ENCODE peak calls at places on chromosome 7, in nine cellular contexts. L, D, V, Y, J, O, U, F and E are unnamed samples.

GRCh38 chr7:55052081-55052480 is 33.3 kb downstream of the EGFR start:
- DNase-seq in L (no peak), D (no peak), V (no peak), Y (no peak), J (no peak), O (no peak), U (peak; percentile 87), F (no peak), E (no peak)

GRCh38 chr7:73732397-73732796 is 6.2 kb downstream of the ABHD11 start:
- DNase-seq in L (no peak), D (no peak), V (no peak), Y (no peak), J (no peak), O (no peak), U (no peak), F (no peak), E (no peak)

GRCh38 chr7:35329026-35329425 is 75.1 kb upstream of the TBX20 start:
- DNase-seq in L (no peak), D (no peak), V (no peak), Y (no peak), J (no peak), O (no peak), U (no peak), F (no peak), E (no peak)

GRCh38 chr7:48188776-48189520 is 17.7 kb downstream of the ABCA13 start:
- DNase-seq in L (no peak), D (no peak), V (no peak), Y (no peak), J (no peak), O (no peak), U (no peak), F (no peak), E (peak; percentile 18)

GRCh38 chr7:55254596-55255500 is 110.3 kb upstream of the LANCL2 start:
- DNase-seq in L (peak; percentile 84), D (peak; percentile 88), V (peak; percentile 44), Y (peak; percentile 88), J (peak; percentile 94), O (peak; percentile 67), U (peak; percentile 95), F (peak; percentile 78), E (peak; percentile 68)

GRCh38 chr7:70834424-70834823 is 297.5 kb upstream of the GALNT17 start:
- DNase-seq in L (no peak), D (no peak), V (no peak), Y (no peak), J (no peak), O (no peak), U (no peak), F (no peak), E (no peak)

GRCh38 chr7:151378011-151378410 is 31.8 kb downstream of the WDR86 start:
- DNase-seq in L (no peak), D (no peak), V (no peak), Y (peak; percentile 15), J (no peak), O (no peak), U (no peak), F (no peak), E (no peak)

GRCh38 chr7:141356096-141356495 is 195.1 kb upstream of the AGK start:
- DNase-seq in L (no peak), D (no peak), V (no peak), Y (no peak), J (no peak), O (no peak), U (no peak), F (no peak), E (no peak)

GRCh38 chr7:84191261-84191660 is 3.3 kb downstream of the SEMA3A start:
- DNase-seq in L (no peak), D (no peak), V (no peak), Y (no peak), J (no peak), O (no peak), U (no peak), F (no peak), E (no peak)

GRCh38 chr7:47196106-47196630 is 385.7 kb downstream of the TNS3 start:
- DNase-seq in L (no peak), D (no peak), V (no peak), Y (no peak), J (no peak), O (no peak), U (no peak), F (no peak), E (no peak)

GRCh38 chr7:126937196-126937595 is 315.5 kb downstream of the GRM8 start:
- DNase-seq in L (no peak), D (no peak), V (no peak), Y (no peak), J (no peak), O (no peak), U (peak; percentile 20), F (no peak), E (no peak)

GRCh38 chr7:19725770-19726169 is 16.9 kb upstream of the POLR1F start:
- DNase-seq in L (no peak), D (no peak), V (no peak), Y (no peak), J (no peak), O (no peak), U (no peak), F (no peak), E (no peak)

GRCh38 chr7:42350801-42351200 is 113.8 kb upstream of the GLI3 start:
- DNase-seq in L (no peak), D (no peak), V (no peak), Y (no peak), J (no peak), O (no peak), U (peak; percentile 25), F (no peak), E (no peak)

GRCh38 chr7:15046851-15047250 is 144.3 kb upstream of the DGKB start:
- DNase-seq in L (no peak), D (no peak), V (no peak), Y (no peak), J (no peak), O (no peak), U (no peak), F (no peak), E (no peak)

GRCh38 chr7:14332155-14332554 is 342.7 kb upstream of the ETV1 start:
- DNase-seq in L (no peak), D (no peak), V (no peak), Y (no peak), J (no peak), O (no peak), U (peak; percentile 2), F (no peak), E (no peak)

GRCh38 chr7:25596443-25596842 is 368.2 kb upstream of the NPVF start:
- DNase-seq in L (no peak), D (no peak), V (no peak), Y (no peak), J (peak; percentile 12), O (no peak), U (no peak), F (no peak), E (no peak)

GRCh38 chr7:140005754-140006503 is 56.8 kb downstream of the PARP12 start:
- DNase-seq in L (no peak), D (no peak), V (no peak), Y (no peak), J (peak; percentile 96), O (no peak), U (peak; percentile 30), F (no peak), E (no peak)

GRCh38 chr7:2729043-2729892 is 41.3 kb downstream of the AMZ1 start:
- DNase-seq in L (no peak), D (peak; percentile 41), V (no peak), Y (peak; percentile 33), J (no peak), O (no peak), U (no peak), F (no peak), E (no peak)

GRCh38 chr7:97107192-97107800 is 10.2 kb upstream of the SDHAF3 start:
- DNase-seq in L (no peak), D (no peak), V (no peak), Y (no peak), J (no peak), O (no peak), U (no peak), F (no peak), E (no peak)

GRCh38 chr7:151520419-151521229 is 929 bp upstream of the RHEB start:
- DNase-seq in L (peak; percentile 12), D (peak; percentile 68), V (peak; percentile 18), Y (peak; percentile 80), J (no peak), O (no peak), U (peak; percentile 70), F (peak; percentile 61), E (no peak)

GRCh38 chr7:128902761-128903585 is 7.5 kb downstream of the KCP start:
- DNase-seq in L (no peak), D (no peak), V (no peak), Y (no peak), J (no peak), O (no peak), U (no peak), F (no peak), E (no peak)

GRCh38 chr7:5382281-5383041 is 41.2 kb downstream of the TNRC18 start:
- DNase-seq in L (peak; percentile 14), D (no peak), V (no peak), Y (no peak), J (no peak), O (no peak), U (no peak), F (no peak), E (no peak)

GRCh38 chr7:52323202-52323746 is 712.2 kb upstream of the POM121L12 start:
- DNase-seq in L (no peak), D (no peak), V (no peak), Y (no peak), J (no peak), O (no peak), U (no peak), F (no peak), E (no peak)